ENCODE peak calls at places on chromosomes 4 and X, in four cellular contexts. J is iris pigment epithelial cell, F is right atrium auricular region, E is neuronal stem cell. B is an unnamed sample.

GRCh38 chr4:185552254-185552653 is 16.9 kb upstream of the PDLIM3 start:
- DNase-seq in J (no peak), F (no peak), E (no peak), B (no peak)

GRCh38 chrX:7334253-7334935 is 186.4 kb upstream of the PUDP start:
- DNase-seq in F (no peak), E (no peak), J (peak), B (no peak)

GRCh38 chr4:148067307-148067916 is 335.5 kb downstream of the ARHGAP10 start:
- DNase-seq in F (no peak), J (no peak), E (no peak), B (no peak)

GRCh38 chr4:99458911-99459447 is 23.8 kb upstream of the ADH7 start:
- DNase-seq in J (peak), E (no peak), F (no peak), B (no peak)

GRCh38 chrX:9272166-9272565 is 192.7 kb upstream of the TBL1X start:
- DNase-seq in E (no peak), F (no peak), J (no peak), B (no peak)

GRCh38 chr4:74793757-74794340 is 474 bp downstream of the BTC start:
- DNase-seq in J (peak), F (no peak), E (peak), B (no peak)

GRCh38 chrX:18938710-18939109 is 45.2 kb downstream of the PHKA2 start:
- DNase-seq in F (no peak), J (peak), E (no peak), B (peak)

GRCh38 chr4:5722328-5722727 is 11.3 kb downstream of the EVC start:
- DNase-seq in E (no peak), F (no peak), J (peak), B (no peak)

GRCh38 chr4:39699676-39700409 is 1.9 kb downstream of the UBE2K start:
- DNase-seq in E (no peak), J (peak), F (no peak), B (no peak)

GRCh38 chr4:173399016-173399415 is at the start of gene SCRG1:
- DNase-seq in J (no peak), F (no peak), E (peak), B (no peak)

GRCh38 chrX:152641996-152642395 is 4.3 kb downstream of the GABRQ start:
- DNase-seq in F (no peak), E (peak), J (peak), B (no peak)

GRCh38 chr4:385934-386707 is 48.5 kb downstream of the ZNF141 start:
- DNase-seq in J (peak), F (no peak), E (no peak), B (no peak)

GRCh38 chr4:172989984-172990711 is 178.5 kb upstream of the GALNT7 start:
- DNase-seq in F (no peak), E (no peak), J (no peak), B (no peak)

GRCh38 chr4:71498002-71498401 is 159.2 kb downstream of the SLC4A4 start:
- DNase-seq in J (no peak), E (no peak), F (no peak), B (peak)

GRCh38 chr4:95465010-95465409 is 83.8 kb downstream of the UNC5C start:
- DNase-seq in F (no peak), E (no peak), J (peak), B (peak)

GRCh38 chrX:19193584-19193983 is 71.3 kb upstream of the ADGRG2 start:
- DNase-seq in J (no peak), F (no peak), E (no peak), B (no peak)

GRCh38 chrX:55907968-55908607 is 190.5 kb downstream of the RRAGB start:
- DNase-seq in J (peak), F (peak), E (peak), B (no peak)

GRCh38 chr4:47746122-47746521 is 91.7 kb downstream of the CORIN start:
- DNase-seq in J (peak), E (no peak), F (no peak), B (no peak)

GRCh38 chr4:155666701-155667537 is at the start of gene GUCY1A1:
- DNase-seq in F (peak), J (peak), E (peak), B (no peak)

GRCh38 chrX:138745215-138745614 is 33.7 kb upstream of the FGF13 start:
- DNase-seq in J (peak), F (no peak), E (peak), B (no peak)

GRCh38 chrX:63349307-63349706 is 1.8 kb downstream of the SPIN4 start:
- DNase-seq in E (no peak), F (no peak), J (no peak), B (no peak)

GRCh38 chr4:6269400-6269650 is 325 bp upstream of the WFS1 start:
- DNase-seq in J (no peak), E (no peak), F (no peak), B (no peak)

GRCh38 chr4:95516528-95517011 is 32.2 kb downstream of the UNC5C start:
- DNase-seq in F (no peak), E (no peak), J (no peak), B (no peak)

GRCh38 chr4:2634014-2634413 is 97.6 kb downstream of the FAM193A start:
- DNase-seq in F (no peak), J (no peak), E (no peak), B (no peak)

GRCh38 chr4:162274354-162274753 is 110.6 kb upstream of the FSTL5 start:
- DNase-seq in E (no peak), F (no peak), J (no peak), B (peak)

GRCh38 chrX:111352424-111352823 is 59.6 kb downstream of the DCX start:
- DNase-seq in F (no peak), E (no peak), J (peak), B (peak)

GRCh38 chrX:50903387-50904027 is 7.0 kb upstream of the BMP15 start:
- DNase-seq in E (peak), J (peak), F (no peak), B (no peak)

GRCh38 chr4:98658287-98659105 is at the start of gene TSPAN5:
- DNase-seq in F (peak), J (peak), E (peak), B (no peak)

GRCh38 chrX:17374619-17375360 is at the start of gene NHS:
- DNase-seq in J (peak), F (peak), E (peak), B (no peak)

GRCh38 chr4:7831330-7831729 is 108.3 kb downstream of the AFAP1 start:
- DNase-seq in J (peak), E (no peak), F (no peak), B (no peak)

GRCh38 chrX:118727686-118728339 is 407 bp downstream of the IL13RA1 start:
- DNase-seq in J (peak), E (no peak), F (no peak), B (no peak)

GRCh38 chr4:80240976-80241375 is 25.5 kb upstream of the FGF5 start:
- DNase-seq in F (no peak), E (no peak), J (peak), B (no peak)

GRCh38 chrX:6852869-6853268 is 294.6 kb upstream of the STS start:
- DNase-seq in E (no peak), J (no peak), F (no peak), B (no peak)

B was measured in LNCaP clone FGC.